ENCODE peak calls at places on chromosomes 5 and 9, in ten cellular contexts. One of them, this sample, is unnamed.

GRCh38 chr5:161406880-161407279 is 139.6 kb downstream of the GABRB2 start:
- DNase-seq in SW480: no peak
- DNase-seq in MV-4-11: no peak
- DNase-seq in GM20000: no peak
- DNase-seq in lung: no peak
- DNase-seq in Peyer's patch: no peak
- DNase-seq in cardiac muscle cell: peak
- DNase-seq in fibroblast of lung: peak
- DNase-seq in NCI-H1092: no peak
- DNase-seq in T-helper 9 cell: no peak
- DNase-seq in this sample: no peak

GRCh38 chr9:100052375-100052774 is 46.4 kb downstream of the ERP44 start:
- DNase-seq in SW480: no peak
- DNase-seq in MV-4-11: no peak
- DNase-seq in GM20000: no peak
- DNase-seq in lung: no peak
- DNase-seq in Peyer's patch: no peak
- DNase-seq in cardiac muscle cell: no peak
- DNase-seq in fibroblast of lung: no peak
- DNase-seq in NCI-H1092: no peak
- DNase-seq in T-helper 9 cell: no peak
- DNase-seq in this sample: no peak

GRCh38 chr9:135454737-135455136 is 24.8 kb upstream of the PPP1R26 start:
- DNase-seq in SW480: no peak
- DNase-seq in MV-4-11: no peak
- DNase-seq in GM20000: no peak
- DNase-seq in lung: no peak
- DNase-seq in Peyer's patch: no peak
- DNase-seq in cardiac muscle cell: no peak
- DNase-seq in fibroblast of lung: no peak
- DNase-seq in NCI-H1092: no peak
- DNase-seq in T-helper 9 cell: no peak
- DNase-seq in this sample: no peak

GRCh38 chr9:16029796-16030363 is 477.0 kb downstream of the CCDC171 start:
- DNase-seq in SW480: no peak
- DNase-seq in MV-4-11: no peak
- DNase-seq in GM20000: no peak
- DNase-seq in lung: no peak
- DNase-seq in Peyer's patch: no peak
- DNase-seq in cardiac muscle cell: no peak
- DNase-seq in fibroblast of lung: peak
- DNase-seq in NCI-H1092: no peak
- DNase-seq in T-helper 9 cell: no peak
- DNase-seq in this sample: no peak

GRCh38 chr5:50966986-50967385 is 300.5 kb downstream of the PARP8 start:
- DNase-seq in SW480: no peak
- DNase-seq in MV-4-11: no peak
- DNase-seq in GM20000: no peak
- DNase-seq in lung: no peak
- DNase-seq in Peyer's patch: no peak
- DNase-seq in cardiac muscle cell: no peak
- DNase-seq in fibroblast of lung: no peak
- DNase-seq in NCI-H1092: no peak
- DNase-seq in T-helper 9 cell: no peak
- DNase-seq in this sample: no peak

GRCh38 chr9:114287763-114288232 is 35.1 kb upstream of the ORM1 start:
- DNase-seq in SW480: no peak
- DNase-seq in MV-4-11: no peak
- DNase-seq in GM20000: no peak
- DNase-seq in lung: no peak
- DNase-seq in Peyer's patch: peak
- DNase-seq in cardiac muscle cell: no peak
- DNase-seq in fibroblast of lung: no peak
- DNase-seq in NCI-H1092: no peak
- DNase-seq in T-helper 9 cell: no peak
- DNase-seq in this sample: no peak

GRCh38 chr9:121690766-121691165 is 39.3 kb downstream of the DAB2IP start:
- DNase-seq in SW480: no peak
- DNase-seq in MV-4-11: no peak
- DNase-seq in GM20000: no peak
- DNase-seq in lung: no peak
- DNase-seq in Peyer's patch: no peak
- DNase-seq in cardiac muscle cell: no peak
- DNase-seq in fibroblast of lung: no peak
- DNase-seq in NCI-H1092: no peak
- DNase-seq in T-helper 9 cell: no peak
- DNase-seq in this sample: no peak

GRCh38 chr9:4994166-4994890 is 9.3 kb downstream of the JAK2 start:
- DNase-seq in SW480: no peak
- DNase-seq in MV-4-11: no peak
- DNase-seq in GM20000: no peak
- DNase-seq in lung: no peak
- DNase-seq in Peyer's patch: no peak
- DNase-seq in cardiac muscle cell: no peak
- DNase-seq in fibroblast of lung: no peak
- DNase-seq in NCI-H1092: peak
- DNase-seq in T-helper 9 cell: no peak
- DNase-seq in this sample: no peak

GRCh38 chr5:94432499-94432898 is 185.9 kb downstream of the KIAA0825 start:
- DNase-seq in SW480: no peak
- DNase-seq in MV-4-11: peak
- DNase-seq in GM20000: no peak
- DNase-seq in lung: no peak
- DNase-seq in Peyer's patch: no peak
- DNase-seq in cardiac muscle cell: no peak
- DNase-seq in fibroblast of lung: peak
- DNase-seq in NCI-H1092: no peak
- DNase-seq in T-helper 9 cell: no peak
- DNase-seq in this sample: peak